ENCODE peak calls at places on chromosomes 6 and 20, in four cellular contexts. S, V, N and F are unnamed samples.
A peak's percentile ranks its signal among the peaks of the same experiment; 100 is the strongest.

GRCh38 chr6:154821099-154821498 is 87.9 kb downstream of the SCAF8 start:
- DNase-seq in V (no peak), S (no peak), N (no peak), F (no peak)

GRCh38 chr20:41137412-41138216 is at the start of gene PLCG1:
- DNase-seq in V (peak; percentile 63), S (peak; percentile 61), N (peak; percentile 85), F (no peak)

GRCh38 chr6:2891768-2892170 is 11.3 kb downstream of the SERPINB9 start:
- DNase-seq in V (no peak), N (no peak), S (no peak), F (peak; percentile 89)

GRCh38 chr6:87436435-87436834 is 28.7 kb downstream of the CFAP206 start:
- DNase-seq in V (peak; percentile 73), N (peak; percentile 58), S (peak; percentile 38), F (peak; percentile 25)

GRCh38 chr6:112366695-112367546 is 19.8 kb downstream of the RFPL4B start:
- DNase-seq in S (no peak), N (no peak), V (no peak), F (no peak)

GRCh38 chr20:49593441-49594142 is 25.7 kb upstream of the PTGIS start:
- DNase-seq in V (no peak), N (no peak), S (no peak), F (no peak)

GRCh38 chr20:61930776-61931475 is 134.8 kb downstream of the TAF4 start:
- DNase-seq in N (no peak), V (no peak), S (no peak), F (no peak)

GRCh38 chr6:154488276-154488627 is 22.2 kb downstream of the CNKSR3 start:
- DNase-seq in V (peak; percentile 63), N (no peak), S (no peak), F (no peak)

GRCh38 chr6:138971601-138972000 is 16.5 kb downstream of the REPS1 start:
- DNase-seq in V (peak; percentile 12), S (no peak), N (no peak), F (no peak)

GRCh38 chr6:11251553-11252358 is 19.3 kb upstream of the NEDD9 start:
- DNase-seq in N (no peak), S (no peak), V (peak; percentile 64), F (no peak)

GRCh38 chr20:17995967-17996819 is 27.4 kb downstream of the MGME1 start:
- DNase-seq in N (peak; percentile 53), S (no peak), V (peak; percentile 74), F (no peak)

GRCh38 chr6:1110164-1110563 is 201.7 kb upstream of the FOXQ1 start:
- DNase-seq in V (no peak), N (no peak), S (no peak), F (no peak)

GRCh38 chr6:422423-423061 is 31.0 kb downstream of the IRF4 start:
- DNase-seq in V (peak; percentile 97), S (no peak), N (no peak), F (no peak)

GRCh38 chr6:25156123-25156522 is 123.1 kb upstream of the CARMIL1 start:
- DNase-seq in S (no peak), N (no peak), V (peak; percentile 38), F (no peak)

GRCh38 chr6:124466949-124467348 is 495.3 kb upstream of the RNF217 start:
- DNase-seq in S (no peak), N (no peak), V (no peak), F (no peak)

GRCh38 chr20:63178889-63179751 is 36.8 kb downstream of the YTHDF1 start:
- DNase-seq in N (peak; percentile 77), V (peak; percentile 4), S (no peak), F (no peak)

GRCh38 chr6:113858067-113858604 is 991 bp downstream of the MARCKS start:
- DNase-seq in V (peak; percentile 29), N (peak; percentile 7), S (no peak), F (no peak)

GRCh38 chr6:137709424-137710281 is 157.4 kb upstream of the TNFAIP3 start:
- DNase-seq in S (no peak), V (peak; percentile 88), N (no peak), F (no peak)

GRCh38 chr20:38296433-38296832 is 7.5 kb upstream of the BPI start:
- DNase-seq in N (no peak), S (no peak), V (no peak), F (no peak)

GRCh38 chr6:6085928-6086668 is 79.4 kb upstream of the NRN1 start:
- DNase-seq in N (no peak), S (no peak), V (no peak), F (no peak)

GRCh38 chr6:106083618-106084017 is 2.5 kb upstream of the PRDM1 start:
- DNase-seq in N (no peak), V (no peak), S (no peak), F (no peak)

GRCh38 chr6:142925575-142926110 is 19.3 kb downstream of the HIVEP2 start:
- DNase-seq in V (peak; percentile 89), S (no peak), N (no peak), F (no peak)

GRCh38 chr20:16412896-16413295 is 160.4 kb downstream of the KIF16B start:
- DNase-seq in N (no peak), V (no peak), S (no peak), F (no peak)

GRCh38 chr6:92371809-92372208 is 1047.5 kb downstream of the EPHA7 start:
- DNase-seq in N (no peak), V (no peak), S (no peak), F (no peak)

GRCh38 chr20:17228624-17229061 is 1.8 kb downstream of the PCSK2 start:
- DNase-seq in S (no peak), V (no peak), N (no peak), F (no peak)

GRCh38 chr6:157595768-157596167 is 214.8 kb downstream of the ZDHHC14 start:
- DNase-seq in N (no peak), V (no peak), S (no peak), F (no peak)

GRCh38 chr6:94727710-94728109 is 849.6 kb upstream of the MANEA start:
- DNase-seq in N (no peak), V (no peak), S (no peak), F (no peak)

GRCh38 chr6:46925563-46926253 is 4.0 kb upstream of the ADGRF5 start:
- DNase-seq in N (no peak), V (peak; percentile 35), S (no peak), F (no peak)

GRCh38 chr6:35038076-35038475 is 103.1 kb downstream of the TCP11 start:
- DNase-seq in N (no peak), V (no peak), S (no peak), F (no peak)

GRCh38 chr6:109690373-109690739 is 646 bp downstream of the AK9 start:
- DNase-seq in N (peak; percentile 69), V (no peak), S (peak; percentile 47), F (no peak)

GRCh38 chr20:9329356-9330092 is 184.9 kb upstream of the LAMP5 start:
- DNase-seq in V (no peak), N (no peak), S (no peak), F (no peak)

GRCh38 chr6:76774750-76775396 is 688.4 kb downstream of the HTR1B start:
- DNase-seq in V (no peak), N (no peak), S (no peak), F (no peak)
- TF ChIP-seq CEBPB in V (no peak), N (no peak), S (no peak), F (no peak)

GRCh38 chr20:1700990-1701389 is 43.4 kb upstream of the SIRPG start:
- DNase-seq in S (no peak), N (no peak), V (no peak), F (no peak)
- H3K27me3 ChIP-seq in S (peaks cover 2% of the 10 kb centered on the region), N (no peaks in the 10 kb centered on the region), V (no peaks in the 10 kb centered on the region), F (no peaks in the 10 kb centered on the region)

DNA sequence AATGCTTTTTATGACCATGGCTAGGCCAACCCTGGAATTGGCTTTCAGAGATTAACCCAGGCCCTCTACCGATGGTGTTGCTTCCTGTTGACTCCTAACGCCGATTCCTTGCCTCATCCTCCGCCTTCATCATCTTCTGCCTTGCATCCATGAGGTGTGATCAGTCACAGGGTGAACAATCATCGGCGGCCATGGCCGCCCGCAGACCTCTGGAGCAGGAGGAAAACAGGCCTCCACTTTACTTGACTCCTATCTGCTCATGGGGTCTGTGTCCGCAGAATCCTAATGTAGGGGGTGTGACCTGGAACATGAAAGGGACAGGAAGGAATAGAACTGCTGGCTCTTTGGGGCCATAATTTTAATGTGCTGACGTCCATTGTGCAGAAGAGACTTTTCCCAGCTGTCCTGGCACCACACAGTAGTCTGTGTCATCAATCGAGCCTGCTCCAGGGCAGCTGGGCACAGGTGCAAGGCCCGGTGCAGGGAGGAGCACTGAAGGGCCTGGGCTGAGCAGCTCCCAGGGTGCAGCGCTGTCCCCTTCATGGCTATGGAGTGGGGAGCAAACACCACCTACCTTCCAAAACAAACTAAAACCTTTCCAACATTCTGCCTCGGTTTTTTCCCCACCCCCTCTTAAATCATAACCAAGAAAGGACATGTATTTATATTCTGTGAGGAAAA is 8.0 kb downstream of the SLC22A3 start:
- DNase-seq in S (no peak), N (no peak), V (no peak), F (no peak)
- TF ChIP-seq CEBPB in S (no peak), N (no peak), V (no peak), F (no peak)

GRCh38 chr20:43936805-43937204 is 22.2 kb downstream of the TOX2 start:
- DNase-seq in N (no peak), V (no peak), S (no peak), F (no peak)
- H3K27me3 ChIP-seq in N (peaks cover 37% of the 10 kb centered on the region), V (no peaks in the 10 kb centered on the region), S (no peaks in the 10 kb centered on the region), F (no peaks in the 10 kb centered on the region)

DNA sequence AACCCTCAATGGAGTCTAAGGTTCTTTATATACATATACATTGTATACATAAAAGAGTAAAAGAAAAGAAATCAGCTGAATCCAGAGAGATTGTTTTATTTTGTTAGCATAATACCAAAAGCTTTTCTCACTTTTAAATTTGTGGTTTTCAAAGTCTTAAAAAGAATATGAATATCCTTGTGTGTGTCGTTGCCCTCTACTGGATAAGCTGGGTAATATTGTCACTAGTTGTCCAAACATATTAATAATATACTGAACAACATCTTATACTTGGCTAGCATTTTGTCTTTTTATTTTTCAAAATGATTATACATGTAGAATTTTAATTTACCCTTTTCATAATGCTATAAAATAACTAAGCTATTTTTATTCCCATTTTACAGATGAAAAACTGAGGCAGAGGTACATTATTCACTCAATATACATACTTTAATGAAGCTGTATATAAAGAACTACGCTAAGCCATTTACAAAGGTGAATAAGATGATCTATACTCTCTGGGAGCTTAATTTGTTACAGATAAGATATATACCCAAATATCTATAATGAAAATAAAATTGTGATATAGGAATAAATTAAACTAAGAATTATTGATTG is 531.7 kb downstream of the TFAP2B start:
- DNase-seq in S (no peak), V (no peak), N (peak; percentile 30), F (no peak)
- TF ChIP-seq CEBPB in S (no peak), V (no peak), N (no peak), F (no peak)

DNA sequence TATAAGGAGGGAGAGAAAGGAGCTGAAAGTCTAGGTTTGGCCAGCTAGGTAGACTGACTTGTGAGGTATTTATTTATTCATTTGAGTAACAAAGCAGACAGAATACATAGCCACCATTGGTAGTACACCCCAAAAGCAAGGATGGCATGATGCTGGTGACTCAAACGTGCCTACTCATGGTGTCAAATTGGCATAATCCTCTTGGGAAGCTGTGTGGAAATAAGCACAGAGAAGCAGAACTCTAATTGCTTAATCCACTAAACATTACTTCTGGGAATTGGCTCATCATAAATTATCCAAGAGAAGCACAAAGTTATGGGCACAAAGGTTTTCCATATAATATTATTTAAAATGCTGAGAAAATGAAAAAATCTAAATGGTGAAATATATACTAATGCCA is 2.5 kb downstream of the DEFB132 start:
- DNase-seq in V (no peak), S (no peak), N (no peak), F (no peak)
- H3K27me3 ChIP-seq in V (peaks cover 20% of the 10 kb centered on the region), S (peaks cover 27% of the 10 kb centered on the region), N (no peaks in the 10 kb centered on the region), F (no peaks in the 10 kb centered on the region)